ENCODE peak calls at places on chromosomes 1 and 21, in seven cellular contexts. J, E, Q, H, K, D and F are unnamed samples.
A peak's percentile ranks its signal among the peaks of the same experiment; 100 is the strongest.

GRCh38 chr1:211951856-211952255 is 83.5 kb downstream of the INTS7 start:
- DNase-seq in J (no peak), E (no peak), Q (no peak), H (no peak), K (peak; percentile 74), D (no peak), F (peak; percentile 41)

GRCh38 chr21:26212220-26212619 is 41.6 kb upstream of the APP start:
- DNase-seq in J (no peak), E (no peak), Q (no peak), H (no peak), K (no peak), D (no peak), F (no peak)

GRCh38 chr1:198168180-198168579 is 11.4 kb downstream of the NEK7 start:
- DNase-seq in J (no peak), E (no peak), Q (no peak), H (no peak), K (no peak), D (no peak), F (no peak)

GRCh38 chr1:201663777-201664176 is 124.8 kb downstream of the NAV1 start:
- DNase-seq in J (no peak), E (no peak), Q (no peak), H (no peak), K (no peak), D (no peak), F (no peak)

GRCh38 chr1:192860478-192861185 is 51.8 kb downstream of the RGS2 start:
- DNase-seq in J (no peak), E (no peak), Q (no peak), H (no peak), K (no peak), D (no peak), F (no peak)

GRCh38 chr1:62229932-62230331 is 35.3 kb downstream of the L1TD1 start:
- DNase-seq in J (no peak), E (no peak), Q (no peak), H (no peak), K (no peak), D (no peak), F (no peak)

GRCh38 chr1:109980324-109981127 is 4.0 kb upstream of the AHCYL1 start:
- DNase-seq in J (no peak), E (peak; percentile 74), Q (peak; percentile 46), H (no peak), K (peak; percentile 74), D (no peak), F (peak; percentile 79)

GRCh38 chr1:211579434-211580302 is 707 bp upstream of the SLC30A1 start:
- DNase-seq in J (peak; percentile 96), E (no peak), Q (peak; percentile 91), H (no peak), K (peak; percentile 87), D (peak; percentile 98), F (peak; percentile 80)

GRCh38 chr1:61782771-61783170 is 40.5 kb downstream of the PATJ start:
- DNase-seq in J (no peak), E (peak; percentile 24), Q (no peak), H (no peak), K (peak; percentile 28), D (no peak), F (no peak)

GRCh38 chr1:244154882-244155531 is 103.9 kb downstream of the ZBTB18 start:
- DNase-seq in J (no peak), E (no peak), Q (peak; percentile 69), H (peak; percentile 27), K (no peak), D (no peak), F (peak; percentile 83)

GRCh38 chr1:9700340-9700739 is 48.8 kb downstream of the PIK3CD start:
- DNase-seq in J (no peak), E (no peak), Q (no peak), H (no peak), K (no peak), D (no peak), F (peak; percentile 79)

GRCh38 chr1:145953861-145954260 is 4.0 kb downstream of the LIX1L start:
- DNase-seq in J (no peak), E (no peak), Q (no peak), H (no peak), K (no peak), D (no peak), F (no peak)

GRCh38 chr1:67084765-67085318 is 30.9 kb upstream of the SLC35D1 start:
- DNase-seq in J (no peak), E (no peak), Q (no peak), H (no peak), K (no peak), D (no peak), F (no peak)

GRCh38 chr1:44862829-44863406 is 19.9 kb upstream of the PTCH2 start:
- DNase-seq in J (peak; percentile 24), E (no peak), Q (no peak), H (no peak), K (no peak), D (no peak), F (peak; percentile 55)

GRCh38 chr1:184664042-184664659 is 90.5 kb downstream of the EDEM3 start:
- DNase-seq in J (peak; percentile 86), E (peak; percentile 84), Q (peak; percentile 94), H (peak; percentile 80), K (peak; percentile 76), D (peak; percentile 86), F (peak; percentile 62)

GRCh38 chr1:52032785-52033131 is 852 bp downstream of the KTI12 start:
- DNase-seq in J (no peak), E (peak; percentile 53), Q (no peak), H (no peak), K (peak; percentile 20), D (peak; percentile 84), F (peak; percentile 55)

GRCh38 chr1:84634536-84635205 is 55.6 kb downstream of the SSX2IP start:
- DNase-seq in J (peak; percentile 41), E (peak; percentile 25), Q (peak; percentile 2), H (no peak), K (no peak), D (no peak), F (no peak)

GRCh38 chr1:17920881-17921635 is 165.9 kb downstream of the ACTL8 start:
- DNase-seq in J (no peak), E (no peak), Q (no peak), H (no peak), K (no peak), D (peak; percentile 25), F (no peak)

GRCh38 chr1:211114446-211114845 is 19.5 kb downstream of the KCNH1 start:
- DNase-seq in J (no peak), E (no peak), Q (no peak), H (no peak), K (no peak), D (no peak), F (no peak)

GRCh38 chr1:119794856-119795255 is 16.4 kb downstream of the REG4 start:
- DNase-seq in J (no peak), E (no peak), Q (no peak), H (no peak), K (no peak), D (no peak), F (no peak)

GRCh38 chr1:21764615-21765423 is 18.1 kb downstream of the USP48 start:
- DNase-seq in J (no peak), E (no peak), Q (peak; percentile 44), H (peak; percentile 1), K (peak; percentile 88), D (no peak), F (peak; percentile 95)

GRCh38 chr1:174995916-174996315 is 3.8 kb upstream of the CACYBP start:
- DNase-seq in J (no peak), E (no peak), Q (no peak), H (no peak), K (no peak), D (no peak), F (no peak)

GRCh38 chr1:7551442-7551841 is 219.7 kb upstream of the VAMP3 start:
- DNase-seq in J (peak; percentile 28), E (no peak), Q (no peak), H (no peak), K (no peak), D (peak; percentile 45), F (no peak)

DNA sequence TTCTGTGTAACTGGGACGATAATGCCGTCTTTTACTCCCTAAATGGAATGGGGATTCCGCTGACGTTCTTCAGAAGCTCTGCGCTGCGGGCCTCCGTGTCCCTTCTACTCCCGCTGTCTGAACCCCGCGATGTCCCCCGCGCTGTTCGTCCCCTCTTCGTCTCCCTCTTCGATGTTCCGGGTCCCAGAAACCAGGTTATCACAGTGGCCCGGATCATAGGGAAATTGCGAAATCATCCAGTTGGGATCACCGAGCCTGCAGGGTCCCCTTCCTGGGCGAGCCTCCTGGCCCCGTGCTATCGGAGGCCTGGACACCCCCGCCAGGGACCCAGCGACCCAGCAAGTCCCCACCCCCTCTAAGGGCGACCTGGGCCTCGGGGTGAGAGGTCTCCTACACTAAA is 154.2 kb downstream of the PPIAL4G start:
- DNase-seq in J (no peak), E (no peak), Q (no peak), H (no peak), K (no peak), D (no peak), F (no peak)
- H3K4me3 ChIP-seq in J (no peak overlapping the region), E (no peak overlapping the region), Q (no peak overlapping the region), H (no peak overlapping the region), K (no peak overlapping the region), D (no peak overlapping the region), F (no peak overlapping the region)

GRCh38 chr1:3015269-3015635 is 6.0 kb upstream of the ACTRT2 start:
- DNase-seq in J (no peak), E (no peak), Q (no peak), H (no peak), K (no peak), D (peak; percentile 41), F (no peak)

GRCh38 chr1:3017440-3018050 is 3.7 kb upstream of the ACTRT2 start:
- DNase-seq in J (no peak), E (no peak), Q (no peak), H (no peak), K (no peak), D (peak; percentile 63), F (no peak)

GRCh38 chr1:3018051-3018471 is 3.2 kb upstream of the ACTRT2 start:
- DNase-seq in J (no peak), E (no peak), Q (no peak), H (no peak), K (no peak), D (peak; percentile 51), F (no peak)

GRCh38 chr1:3015744-3016143 is 5.5 kb upstream of the ACTRT2 start:
- DNase-seq in J (no peak), E (no peak), Q (no peak), H (no peak), K (no peak), D (peak; percentile 35), F (no peak)

GRCh38 chr1:3016641-3017439 is 4.4 kb upstream of the ACTRT2 start:
- DNase-seq in J (no peak), E (no peak), Q (no peak), H (no peak), K (no peak), D (peak; percentile 56), F (no peak)
- H3K9me3 ChIP-seq in J (no peaks in the 10 kb centered on the region), E (no peaks in the 10 kb centered on the region), Q (no peaks in the 10 kb centered on the region), H (peaks cover 6% of the 10 kb centered on the region), K (no peaks in the 10 kb centered on the region), D (no peaks in the 10 kb centered on the region), F (no peaks in the 10 kb centered on the region)

GRCh38 chr1:46465981-46466476 is 23.6 kb upstream of the DMBX1 start:
- DNase-seq in J (no peak), E (no peak), Q (no peak), H (peak; percentile 31), K (no peak), D (no peak), F (no peak)
- H3K4me3 ChIP-seq in J (peak overlapping the region; percentile 39), E (no peak overlapping the region), Q (peak overlapping the region; percentile 38), H (peak overlapping the region; percentile 48), K (no peak overlapping the region), D (peak overlapping the region; percentile 53), F (no peak overlapping the region)

DNA sequence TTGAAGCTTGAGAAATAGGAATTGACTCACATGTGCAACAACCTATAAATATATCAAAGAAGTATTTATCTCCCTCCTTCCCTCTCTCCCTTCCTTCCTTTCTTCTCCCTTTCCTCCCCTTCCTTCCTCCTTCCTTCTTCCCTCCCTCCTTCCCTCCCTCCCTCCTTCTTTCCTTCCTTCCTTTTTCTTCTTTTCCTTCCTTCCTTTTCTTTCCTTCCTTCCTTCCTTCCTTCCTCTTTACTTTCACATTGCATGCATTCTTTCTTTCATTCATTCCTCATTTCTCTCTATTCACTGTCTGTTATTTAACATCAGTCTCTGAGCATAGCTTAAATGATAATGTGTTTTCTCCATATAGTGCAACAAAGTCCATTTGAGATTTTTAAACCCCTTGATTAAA is 214.2 kb downstream of the CHRM3 start:
- DNase-seq in J (no peak), E (no peak), Q (no peak), H (no peak), K (no peak), D (no peak), F (no peak)
- H3K9me3 ChIP-seq in J (no peaks in the 10 kb centered on the region), E (no peaks in the 10 kb centered on the region), Q (no peaks in the 10 kb centered on the region), H (no peaks in the 10 kb centered on the region), K (no peaks in the 10 kb centered on the region), D (no peaks in the 10 kb centered on the region), F (no peaks in the 10 kb centered on the region)